ENCODE peak calls at places on chromosomes 11 and 22, in nine cellular contexts. One of them, this sample, is unnamed.
A peak's percentile ranks its signal among the peaks of the same experiment; 100 is the strongest.

GRCh38 chr11:62186195-62186594 is 3.8 kb upstream of the SCGB1D1 start:
- DNase-seq in endodermal cell: peak; percentile 47
- DNase-seq in CD4-positive, CD25-positive, alpha-beta regulatory T cell: no peak
- DNase-seq in cardiac muscle cell: no peak
- DNase-seq in right atrium auricular region: no peak
- DNase-seq in naive thymus-derived CD4-positive, alpha-beta T cell: no peak
- DNase-seq in A673: no peak
- DNase-seq in breast epithelium: no peak
- DNase-seq in BE2C: no peak
- DNase-seq in this sample: no peak

GRCh38 chr22:46451741-46452140 is 85.7 kb downstream of the CELSR1 start:
- DNase-seq in naive thymus-derived CD4-positive, alpha-beta T cell: no peak
- DNase-seq in endodermal cell: no peak
- DNase-seq in BE2C: no peak
- DNase-seq in right atrium auricular region: no peak
- DNase-seq in A673: no peak
- DNase-seq in breast epithelium: no peak
- DNase-seq in CD4-positive, CD25-positive, alpha-beta regulatory T cell: no peak
- DNase-seq in cardiac muscle cell: no peak
- DNase-seq in this sample: no peak

GRCh38 chr11:109247071-109247470 is 174.9 kb upstream of the C11orf87 start:
- DNase-seq in cardiac muscle cell: no peak
- DNase-seq in breast epithelium: no peak
- DNase-seq in endodermal cell: no peak
- DNase-seq in naive thymus-derived CD4-positive, alpha-beta T cell: no peak
- DNase-seq in right atrium auricular region: no peak
- DNase-seq in A673: no peak
- DNase-seq in CD4-positive, CD25-positive, alpha-beta regulatory T cell: no peak
- DNase-seq in BE2C: no peak
- DNase-seq in this sample: no peak

GRCh38 chr11:43758942-43759341 is 78.4 kb downstream of the HSD17B12 start:
- DNase-seq in right atrium auricular region: no peak
- DNase-seq in BE2C: no peak
- DNase-seq in breast epithelium: no peak
- DNase-seq in A673: no peak
- DNase-seq in endodermal cell: no peak
- DNase-seq in CD4-positive, CD25-positive, alpha-beta regulatory T cell: no peak
- DNase-seq in naive thymus-derived CD4-positive, alpha-beta T cell: no peak
- DNase-seq in cardiac muscle cell: no peak
- DNase-seq in this sample: no peak

GRCh38 chr22:44661659-44662569 is 40.1 kb upstream of the PRR5 start:
- DNase-seq in naive thymus-derived CD4-positive, alpha-beta T cell: no peak
- DNase-seq in BE2C: no peak
- DNase-seq in CD4-positive, CD25-positive, alpha-beta regulatory T cell: no peak
- DNase-seq in breast epithelium: no peak
- DNase-seq in endodermal cell: no peak
- DNase-seq in A673: no peak
- DNase-seq in right atrium auricular region: no peak
- DNase-seq in cardiac muscle cell: no peak
- DNase-seq in this sample: peak; percentile 77

GRCh38 chr22:21652010-21652546 is 10.0 kb downstream of the SDF2L1 start:
- DNase-seq in A673: peak; percentile 96
- DNase-seq in cardiac muscle cell: peak; percentile 95
- DNase-seq in CD4-positive, CD25-positive, alpha-beta regulatory T cell: peak; percentile 91
- DNase-seq in endodermal cell: peak; percentile 97
- DNase-seq in right atrium auricular region: peak; percentile 95
- DNase-seq in BE2C: peak; percentile 96
- DNase-seq in naive thymus-derived CD4-positive, alpha-beta T cell: peak; percentile 79
- DNase-seq in breast epithelium: peak; percentile 85
- DNase-seq in this sample: peak; percentile 96

GRCh38 chr11:85595285-85595884 is 31.8 kb downstream of the DLG2 start:
- DNase-seq in A673: peak; percentile 72
- DNase-seq in right atrium auricular region: no peak
- DNase-seq in CD4-positive, CD25-positive, alpha-beta regulatory T cell: peak; percentile 52
- DNase-seq in BE2C: no peak
- DNase-seq in naive thymus-derived CD4-positive, alpha-beta T cell: peak; percentile 49
- DNase-seq in endodermal cell: no peak
- DNase-seq in breast epithelium: no peak
- DNase-seq in cardiac muscle cell: peak; percentile 45
- DNase-seq in this sample: no peak

GRCh38 chr11:23727821-23728220 is 769.0 kb upstream of the LUZP2 start:
- DNase-seq in BE2C: no peak
- DNase-seq in right atrium auricular region: no peak
- DNase-seq in naive thymus-derived CD4-positive, alpha-beta T cell: no peak
- DNase-seq in CD4-positive, CD25-positive, alpha-beta regulatory T cell: no peak
- DNase-seq in cardiac muscle cell: peak; percentile 27
- DNase-seq in endodermal cell: no peak
- DNase-seq in breast epithelium: no peak
- DNase-seq in A673: peak; percentile 0
- DNase-seq in this sample: no peak

GRCh38 chr22:29457730-29458129 is 19.3 kb downstream of the RFPL1 start:
- DNase-seq in naive thymus-derived CD4-positive, alpha-beta T cell: no peak
- DNase-seq in breast epithelium: no peak
- DNase-seq in CD4-positive, CD25-positive, alpha-beta regulatory T cell: peak; percentile 22
- DNase-seq in cardiac muscle cell: peak; percentile 64
- DNase-seq in endodermal cell: peak; percentile 90
- DNase-seq in BE2C: peak; percentile 71
- DNase-seq in right atrium auricular region: no peak
- DNase-seq in A673: peak; percentile 69
- DNase-seq in this sample: no peak

GRCh38 chr22:46894851-46895640 is 132.6 kb downstream of the TBC1D22A start:
- DNase-seq in breast epithelium: no peak
- DNase-seq in BE2C: no peak
- DNase-seq in endodermal cell: peak; percentile 26
- DNase-seq in CD4-positive, CD25-positive, alpha-beta regulatory T cell: no peak
- DNase-seq in A673: no peak
- DNase-seq in naive thymus-derived CD4-positive, alpha-beta T cell: no peak
- DNase-seq in cardiac muscle cell: no peak
- DNase-seq in right atrium auricular region: no peak
- DNase-seq in this sample: no peak

GRCh38 chr11:10695821-10696220 is 2.3 kb upstream of the IRAG1 start:
- DNase-seq in endodermal cell: no peak
- DNase-seq in breast epithelium: no peak
- DNase-seq in BE2C: no peak
- DNase-seq in cardiac muscle cell: no peak
- DNase-seq in naive thymus-derived CD4-positive, alpha-beta T cell: no peak
- DNase-seq in right atrium auricular region: no peak
- DNase-seq in A673: no peak
- DNase-seq in CD4-positive, CD25-positive, alpha-beta regulatory T cell: no peak
- DNase-seq in this sample: no peak

GRCh38 chr11:46942172-46942571 is 5.6 kb downstream of the CSTPP1 start:
- DNase-seq in endodermal cell: no peak
- DNase-seq in breast epithelium: no peak
- DNase-seq in BE2C: no peak
- DNase-seq in naive thymus-derived CD4-positive, alpha-beta T cell: no peak
- DNase-seq in cardiac muscle cell: no peak
- DNase-seq in right atrium auricular region: no peak
- DNase-seq in CD4-positive, CD25-positive, alpha-beta regulatory T cell: no peak
- DNase-seq in A673: no peak
- DNase-seq in this sample: no peak

GRCh38 chr11:46936138-46937110 is at the start of gene CSTPP1:
- DNase-seq in naive thymus-derived CD4-positive, alpha-beta T cell: peak; percentile 92
- DNase-seq in endodermal cell: peak; percentile 97
- DNase-seq in A673: peak; percentile 100
- DNase-seq in BE2C: peak; percentile 89
- DNase-seq in breast epithelium: peak; percentile 94
- DNase-seq in right atrium auricular region: peak; percentile 95
- DNase-seq in CD4-positive, CD25-positive, alpha-beta regulatory T cell: peak; percentile 95
- DNase-seq in cardiac muscle cell: peak; percentile 96
- DNase-seq in this sample: peak; percentile 97
- H3K4me3 ChIP-seq in naive thymus-derived CD4-positive, alpha-beta T cell: peak within 1 kb of the TSS; percentile 76
- H3K4me3 ChIP-seq in endodermal cell: peak within 1 kb of the TSS; percentile 92
- H3K4me3 ChIP-seq in A673: peak within 1 kb of the TSS; percentile 64
- H3K4me3 ChIP-seq in BE2C: peak within 1 kb of the TSS; percentile 69
- H3K4me3 ChIP-seq in breast epithelium: peak within 1 kb of the TSS; percentile 66
- H3K4me3 ChIP-seq in right atrium auricular region: peak within 1 kb of the TSS; percentile 71
- H3K4me3 ChIP-seq in CD4-positive, CD25-positive, alpha-beta regulatory T cell: peak within 1 kb of the TSS; percentile 80
- H3K4me3 ChIP-seq in cardiac muscle cell: peak within 1 kb of the TSS; percentile 71
- H3K4me3 ChIP-seq in this sample: peak within 1 kb of the TSS; percentile 68

DNA sequence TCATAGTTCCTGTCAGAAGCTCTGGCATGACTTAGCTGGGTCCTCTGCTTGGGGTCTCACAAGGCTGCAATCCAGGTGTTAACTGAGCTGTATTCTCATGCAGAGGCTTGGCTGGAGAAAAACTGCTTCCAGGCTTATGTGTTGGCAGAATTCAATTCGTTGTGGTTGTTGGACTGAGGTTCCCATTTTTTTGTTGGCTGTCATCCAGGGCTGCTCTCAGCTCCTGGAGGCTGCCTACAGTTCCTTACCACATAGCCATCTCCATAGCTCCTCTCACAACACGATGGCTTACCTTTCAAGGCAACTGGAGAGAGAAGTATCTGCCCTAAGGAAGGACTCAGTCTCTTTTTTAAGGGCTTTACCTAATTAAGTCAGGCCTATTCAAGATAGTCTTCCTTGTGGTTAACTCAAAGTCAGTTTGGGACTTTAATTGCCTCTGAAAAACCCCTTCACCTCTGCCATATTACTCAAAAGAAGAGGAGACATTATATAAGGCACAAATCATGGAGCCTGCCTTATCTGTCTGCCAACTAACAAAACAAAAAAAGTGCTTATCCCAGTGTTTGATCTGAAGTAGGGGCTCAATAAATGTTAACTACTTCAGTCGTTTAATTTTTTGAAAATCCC is 35.2 kb downstream of the OR2AG2 start:
- DNase-seq in A673: peak; percentile 19
- DNase-seq in BE2C: no peak
- DNase-seq in right atrium auricular region: no peak
- DNase-seq in endodermal cell: no peak
- DNase-seq in naive thymus-derived CD4-positive, alpha-beta T cell: no peak
- DNase-seq in cardiac muscle cell: no peak
- DNase-seq in CD4-positive, CD25-positive, alpha-beta regulatory T cell: no peak
- DNase-seq in breast epithelium: no peak
- DNase-seq in this sample: no peak
- H3K4me1 ChIP-seq in A673: peaks cover 11% of the 10 kb centered on the region
- H3K4me1 ChIP-seq in BE2C: no peaks in the 10 kb centered on the region
- H3K4me1 ChIP-seq in right atrium auricular region: no peaks in the 10 kb centered on the region
- H3K4me1 ChIP-seq in endodermal cell: no peaks in the 10 kb centered on the region
- H3K4me1 ChIP-seq in naive thymus-derived CD4-positive, alpha-beta T cell: peaks cover 70% of the 10 kb centered on the region
- H3K4me1 ChIP-seq in cardiac muscle cell: no peaks in the 10 kb centered on the region
- H3K4me1 ChIP-seq in CD4-positive, CD25-positive, alpha-beta regulatory T cell: peaks cover 78% of the 10 kb centered on the region
- H3K4me1 ChIP-seq in breast epithelium: no peaks in the 10 kb centered on the region
- H3K4me1 ChIP-seq in this sample: no peaks in the 10 kb centered on the region

GRCh38 chr11:978073-978720 is 52.5 kb downstream of the AP2A2 start:
- DNase-seq in A673: no peak
- DNase-seq in endodermal cell: no peak
- DNase-seq in right atrium auricular region: no peak
- DNase-seq in BE2C: no peak
- DNase-seq in CD4-positive, CD25-positive, alpha-beta regulatory T cell: no peak
- DNase-seq in cardiac muscle cell: no peak
- DNase-seq in breast epithelium: no peak
- DNase-seq in naive thymus-derived CD4-positive, alpha-beta T cell: no peak
- DNase-seq in this sample: no peak
- H3K9me3 ChIP-seq in A673: no peaks in the 10 kb centered on the region
- H3K9me3 ChIP-seq in endodermal cell: no peaks in the 10 kb centered on the region
- H3K9me3 ChIP-seq in right atrium auricular region: no peaks in the 10 kb centered on the region
- H3K9me3 ChIP-seq in BE2C: no peaks in the 10 kb centered on the region
- H3K9me3 ChIP-seq in CD4-positive, CD25-positive, alpha-beta regulatory T cell: no peaks in the 10 kb centered on the region
- H3K9me3 ChIP-seq in cardiac muscle cell: no peaks in the 10 kb centered on the region
- H3K9me3 ChIP-seq in breast epithelium: no peaks in the 10 kb centered on the region
- H3K9me3 ChIP-seq in naive thymus-derived CD4-positive, alpha-beta T cell: no peaks in the 10 kb centered on the region
- H3K9me3 ChIP-seq in this sample: no peaks in the 10 kb centered on the region

DNA sequence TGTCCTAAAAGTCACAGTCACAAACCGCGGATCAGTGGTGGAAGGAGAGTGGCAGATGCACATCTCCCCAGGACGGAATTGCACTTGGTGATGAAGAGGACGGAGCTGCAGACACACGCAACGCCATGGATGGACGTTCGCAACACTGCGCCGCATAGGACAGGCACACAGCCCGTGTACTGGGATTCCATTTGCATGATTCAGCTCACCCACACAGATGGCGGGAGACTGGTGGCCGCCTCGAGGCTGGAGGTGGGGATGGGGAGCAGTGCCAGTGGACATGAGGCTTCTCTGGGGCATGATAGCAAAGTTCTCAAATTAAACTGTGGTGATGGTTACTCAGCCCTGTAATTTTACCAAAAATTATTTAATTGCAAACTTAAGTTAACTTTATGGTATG is 37.4 kb downstream of the DUSP8 start:
- DNase-seq in A673: no peak
- DNase-seq in cardiac muscle cell: no peak
- DNase-seq in right atrium auricular region: no peak
- DNase-seq in CD4-positive, CD25-positive, alpha-beta regulatory T cell: no peak
- DNase-seq in breast epithelium: no peak
- DNase-seq in endodermal cell: no peak
- DNase-seq in BE2C: no peak
- DNase-seq in naive thymus-derived CD4-positive, alpha-beta T cell: no peak
- DNase-seq in this sample: no peak
- H3K4me3 ChIP-seq in A673: no peak overlapping the region
- H3K4me3 ChIP-seq in cardiac muscle cell: no peak overlapping the region
- H3K4me3 ChIP-seq in right atrium auricular region: no peak overlapping the region
- H3K4me3 ChIP-seq in CD4-positive, CD25-positive, alpha-beta regulatory T cell: no peak overlapping the region
- H3K4me3 ChIP-seq in breast epithelium: no peak overlapping the region
- H3K4me3 ChIP-seq in endodermal cell: no peak overlapping the region
- H3K4me3 ChIP-seq in BE2C: no peak overlapping the region
- H3K4me3 ChIP-seq in naive thymus-derived CD4-positive, alpha-beta T cell: no peak overlapping the region
- H3K4me3 ChIP-seq in this sample: no peak overlapping the region

GRCh38 chr22:41844513-41844912 is 11.6 kb downstream of the SREBF2 start:
- DNase-seq in BE2C: no peak
- DNase-seq in cardiac muscle cell: no peak
- DNase-seq in naive thymus-derived CD4-positive, alpha-beta T cell: no peak
- DNase-seq in CD4-positive, CD25-positive, alpha-beta regulatory T cell: no peak
- DNase-seq in endodermal cell: no peak
- DNase-seq in A673: no peak
- DNase-seq in right atrium auricular region: no peak
- DNase-seq in breast epithelium: no peak
- DNase-seq in this sample: no peak
- H3K4me1 ChIP-seq in BE2C: peaks cover 20% of the 10 kb centered on the region
- H3K4me1 ChIP-seq in cardiac muscle cell: peaks cover 48% of the 10 kb centered on the region
- H3K4me1 ChIP-seq in naive thymus-derived CD4-positive, alpha-beta T cell: peaks cover 4% of the 10 kb centered on the region
- H3K4me1 ChIP-seq in CD4-positive, CD25-positive, alpha-beta regulatory T cell: peaks cover 18% of the 10 kb centered on the region
- H3K4me1 ChIP-seq in endodermal cell: peaks cover 28% of the 10 kb centered on the region
- H3K4me1 ChIP-seq in A673: peaks cover 31% of the 10 kb centered on the region
- H3K4me1 ChIP-seq in right atrium auricular region: no peaks in the 10 kb centered on the region
- H3K4me1 ChIP-seq in breast epithelium: no peaks in the 10 kb centered on the region
- H3K4me1 ChIP-seq in this sample: peaks cover 73% of the 10 kb centered on the region

GRCh38 chr11:55658608-55659007 is 3.4 kb upstream of the OR4C6 start:
- DNase-seq in A673: no peak
- DNase-seq in cardiac muscle cell: no peak
- DNase-seq in naive thymus-derived CD4-positive, alpha-beta T cell: no peak
- DNase-seq in BE2C: no peak
- DNase-seq in breast epithelium: no peak
- DNase-seq in endodermal cell: no peak
- DNase-seq in CD4-positive, CD25-positive, alpha-beta regulatory T cell: no peak
- DNase-seq in right atrium auricular region: no peak
- DNase-seq in this sample: no peak
- H3K9me3 ChIP-seq in A673: no peaks in the 10 kb centered on the region
- H3K9me3 ChIP-seq in cardiac muscle cell: peaks cover 10% of the 10 kb centered on the region
- H3K9me3 ChIP-seq in naive thymus-derived CD4-positive, alpha-beta T cell: no peaks in the 10 kb centered on the region
- H3K9me3 ChIP-seq in BE2C: no peaks in the 10 kb centered on the region
- H3K9me3 ChIP-seq in breast epithelium: no peaks in the 10 kb centered on the region
- H3K9me3 ChIP-seq in endodermal cell: peaks cover 43% of the 10 kb centered on the region
- H3K9me3 ChIP-seq in CD4-positive, CD25-positive, alpha-beta regulatory T cell: no peaks in the 10 kb centered on the region
- H3K9me3 ChIP-seq in right atrium auricular region: no peaks in the 10 kb centered on the region
- H3K9me3 ChIP-seq in this sample: no peaks in the 10 kb centered on the region

DNA sequence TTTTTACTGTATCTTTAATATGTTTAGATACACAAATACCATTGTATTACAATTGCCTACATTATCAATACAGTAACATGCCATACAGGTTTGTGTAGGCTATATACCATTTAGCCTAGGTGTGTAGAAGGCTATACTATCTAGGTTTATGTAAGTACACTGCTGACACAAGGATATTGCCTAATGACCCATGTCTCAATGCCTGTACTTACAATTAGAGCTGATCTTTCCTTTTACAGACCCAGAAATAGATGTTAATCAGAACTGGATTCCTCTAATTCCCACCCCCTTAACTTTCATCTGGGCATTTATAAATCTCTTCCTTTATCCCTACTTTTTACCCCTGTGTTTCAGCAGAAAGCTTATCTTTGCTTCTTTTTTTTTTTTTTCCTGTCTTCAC is 229.5 kb downstream of the METTL15 start:
- DNase-seq in naive thymus-derived CD4-positive, alpha-beta T cell: no peak
- DNase-seq in A673: no peak
- DNase-seq in cardiac muscle cell: no peak
- DNase-seq in breast epithelium: no peak
- DNase-seq in endodermal cell: no peak
- DNase-seq in right atrium auricular region: no peak
- DNase-seq in BE2C: no peak
- DNase-seq in CD4-positive, CD25-positive, alpha-beta regulatory T cell: no peak
- DNase-seq in this sample: no peak
- H3K4me3 ChIP-seq in naive thymus-derived CD4-positive, alpha-beta T cell: no peak overlapping the region
- H3K4me3 ChIP-seq in A673: no peak overlapping the region
- H3K4me3 ChIP-seq in cardiac muscle cell: no peak overlapping the region
- H3K4me3 ChIP-seq in breast epithelium: no peak overlapping the region
- H3K4me3 ChIP-seq in endodermal cell: no peak overlapping the region
- H3K4me3 ChIP-seq in right atrium auricular region: no peak overlapping the region
- H3K4me3 ChIP-seq in BE2C: no peak overlapping the region
- H3K4me3 ChIP-seq in CD4-positive, CD25-positive, alpha-beta regulatory T cell: no peak overlapping the region
- H3K4me3 ChIP-seq in this sample: no peak overlapping the region

This sample was measured in esophagus muscularis mucosa.